ENCODE peak calls at places on chromosomes 13 and 19, in ten cellular contexts. One of them, this sample, is unnamed.

GRCh38 chr13:111630411-111630810 is 310.0 kb downstream of the TEX29 start:
- DNase-seq in epithelial cell of esophagus: no peak
- DNase-seq in PC-3: no peak
- DNase-seq in endodermal cell: peak; percentile 80
- DNase-seq in fibroblast of pulmonary artery: no peak
- DNase-seq in HFF-Myc: no peak
- DNase-seq in left ventricle myocardium inferior: no peak
- DNase-seq in heart right ventricle: no peak
- DNase-seq in WTC11: peak; percentile 52
- DNase-seq in AG10803: no peak
- DNase-seq in this sample: no peak

GRCh38 chr19:56837492-56837891 is 3.0 kb downstream of the PEG3 start:
- DNase-seq in epithelial cell of esophagus: no peak
- DNase-seq in WTC11: no peak
- DNase-seq in fibroblast of pulmonary artery: peak; percentile 22
- DNase-seq in HFF-Myc: no peak
- DNase-seq in left ventricle myocardium inferior: peak; percentile 75
- DNase-seq in heart right ventricle: peak; percentile 76
- DNase-seq in PC-3: peak; percentile 65
- DNase-seq in endodermal cell: no peak
- DNase-seq in AG10803: no peak
- DNase-seq in this sample: no peak

GRCh38 chr19:7349961-7350711 is 1.4 kb downstream of the ARHGEF18 start:
- DNase-seq in fibroblast of pulmonary artery: no peak
- DNase-seq in left ventricle myocardium inferior: no peak
- DNase-seq in epithelial cell of esophagus: no peak
- DNase-seq in PC-3: no peak
- DNase-seq in heart right ventricle: no peak
- DNase-seq in endodermal cell: no peak
- DNase-seq in AG10803: no peak
- DNase-seq in WTC11: no peak
- DNase-seq in HFF-Myc: no peak
- DNase-seq in this sample: no peak

GRCh38 chr13:33188093-33188882 is 97.3 kb downstream of the STARD13 start:
- DNase-seq in left ventricle myocardium inferior: no peak
- DNase-seq in fibroblast of pulmonary artery: peak; percentile 51
- DNase-seq in AG10803: peak; percentile 28
- DNase-seq in epithelial cell of esophagus: no peak
- DNase-seq in endodermal cell: no peak
- DNase-seq in PC-3: peak; percentile 20
- DNase-seq in WTC11: no peak
- DNase-seq in HFF-Myc: no peak
- DNase-seq in heart right ventricle: no peak
- DNase-seq in this sample: no peak

GRCh38 chr13:95628488-95628887 is 16.0 kb downstream of the DZIP1 start:
- DNase-seq in WTC11: no peak
- DNase-seq in heart right ventricle: no peak
- DNase-seq in HFF-Myc: no peak
- DNase-seq in AG10803: no peak
- DNase-seq in PC-3: no peak
- DNase-seq in endodermal cell: no peak
- DNase-seq in epithelial cell of esophagus: no peak
- DNase-seq in fibroblast of pulmonary artery: no peak
- DNase-seq in left ventricle myocardium inferior: no peak
- DNase-seq in this sample: no peak

GRCh38 chr19:53156888-53157287 is 2.0 kb downstream of the ZNF347 start:
- DNase-seq in fibroblast of pulmonary artery: no peak
- DNase-seq in WTC11: no peak
- DNase-seq in HFF-Myc: no peak
- DNase-seq in heart right ventricle: no peak
- DNase-seq in AG10803: no peak
- DNase-seq in endodermal cell: no peak
- DNase-seq in left ventricle myocardium inferior: no peak
- DNase-seq in epithelial cell of esophagus: no peak
- DNase-seq in PC-3: no peak
- DNase-seq in this sample: no peak

GRCh38 chr13:111123649-111124048 is 8.5 kb downstream of the ARHGEF7 start:
- DNase-seq in left ventricle myocardium inferior: no peak
- DNase-seq in PC-3: no peak
- DNase-seq in WTC11: no peak
- DNase-seq in endodermal cell: no peak
- DNase-seq in epithelial cell of esophagus: no peak
- DNase-seq in heart right ventricle: no peak
- DNase-seq in AG10803: no peak
- DNase-seq in fibroblast of pulmonary artery: no peak
- DNase-seq in HFF-Myc: no peak
- DNase-seq in this sample: no peak

GRCh38 chr19:1411255-1412191 is 4.1 kb downstream of the DAZAP1 start:
- DNase-seq in heart right ventricle: peak; percentile 75
- DNase-seq in WTC11: no peak
- DNase-seq in left ventricle myocardium inferior: peak; percentile 80
- DNase-seq in epithelial cell of esophagus: peak; percentile 46
- DNase-seq in endodermal cell: no peak
- DNase-seq in HFF-Myc: no peak
- DNase-seq in PC-3: no peak
- DNase-seq in fibroblast of pulmonary artery: peak; percentile 41
- DNase-seq in AG10803: peak; percentile 74
- DNase-seq in this sample: no peak

GRCh38 chr19:1130801-1131717 is 27.3 kb downstream of the GPX4 start:
- DNase-seq in left ventricle myocardium inferior: no peak
- DNase-seq in epithelial cell of esophagus: no peak
- DNase-seq in fibroblast of pulmonary artery: no peak
- DNase-seq in endodermal cell: no peak
- DNase-seq in heart right ventricle: no peak
- DNase-seq in AG10803: no peak
- DNase-seq in PC-3: no peak
- DNase-seq in WTC11: no peak
- DNase-seq in HFF-Myc: no peak
- DNase-seq in this sample: no peak

GRCh38 chr13:41488124-41488523 is 30.8 kb downstream of the RGCC start:
- DNase-seq in WTC11: no peak
- DNase-seq in left ventricle myocardium inferior: no peak
- DNase-seq in epithelial cell of esophagus: no peak
- DNase-seq in endodermal cell: no peak
- DNase-seq in heart right ventricle: no peak
- DNase-seq in AG10803: no peak
- DNase-seq in PC-3: no peak
- DNase-seq in fibroblast of pulmonary artery: no peak
- DNase-seq in HFF-Myc: no peak
- DNase-seq in this sample: no peak

GRCh38 chr19:5355076-5355475 is 14.5 kb upstream of the PTPRS start:
- DNase-seq in endodermal cell: no peak
- DNase-seq in HFF-Myc: no peak
- DNase-seq in heart right ventricle: no peak
- DNase-seq in PC-3: peak; percentile 33
- DNase-seq in AG10803: no peak
- DNase-seq in epithelial cell of esophagus: no peak
- DNase-seq in fibroblast of pulmonary artery: no peak
- DNase-seq in left ventricle myocardium inferior: no peak
- DNase-seq in WTC11: no peak
- DNase-seq in this sample: no peak
- TF ChIP-seq CTCF in endodermal cell: no peak
- TF ChIP-seq CTCF in HFF-Myc: no peak
- TF ChIP-seq CTCF in heart right ventricle: no peak
- TF ChIP-seq CTCF in PC-3: no peak
- TF ChIP-seq CTCF in AG10803: no peak
- TF ChIP-seq CTCF in epithelial cell of esophagus: no peak
- TF ChIP-seq CTCF in fibroblast of pulmonary artery: no peak
- TF ChIP-seq CTCF in left ventricle myocardium inferior: no peak
- TF ChIP-seq CTCF in WTC11: peak; percentile 1
- TF ChIP-seq CTCF in this sample: no peak

GRCh38 chr13:19152403-19152802 is 29.2 kb downstream of the TUBA3C start:
- DNase-seq in fibroblast of pulmonary artery: no peak
- DNase-seq in WTC11: no peak
- DNase-seq in AG10803: no peak
- DNase-seq in left ventricle myocardium inferior: no peak
- DNase-seq in PC-3: no peak
- DNase-seq in epithelial cell of esophagus: no peak
- DNase-seq in endodermal cell: no peak
- DNase-seq in HFF-Myc: no peak
- DNase-seq in heart right ventricle: no peak
- DNase-seq in this sample: no peak

GRCh38 chr13:19151581-19152263 is 29.9 kb downstream of the TUBA3C start:
- DNase-seq in fibroblast of pulmonary artery: no peak
- DNase-seq in PC-3: no peak
- DNase-seq in WTC11: no peak
- DNase-seq in epithelial cell of esophagus: no peak
- DNase-seq in AG10803: no peak
- DNase-seq in heart right ventricle: no peak
- DNase-seq in HFF-Myc: no peak
- DNase-seq in endodermal cell: no peak
- DNase-seq in left ventricle myocardium inferior: no peak
- DNase-seq in this sample: no peak

GRCh38 chr13:19154843-19155242 is 26.8 kb downstream of the TUBA3C start:
- DNase-seq in epithelial cell of esophagus: no peak
- DNase-seq in WTC11: no peak
- DNase-seq in HFF-Myc: no peak
- DNase-seq in heart right ventricle: no peak
- DNase-seq in endodermal cell: no peak
- DNase-seq in AG10803: no peak
- DNase-seq in left ventricle myocardium inferior: no peak
- DNase-seq in PC-3: no peak
- DNase-seq in fibroblast of pulmonary artery: no peak
- DNase-seq in this sample: no peak

GRCh38 chr13:19155321-19155861 is 26.2 kb downstream of the TUBA3C start:
- DNase-seq in epithelial cell of esophagus: no peak
- DNase-seq in heart right ventricle: no peak
- DNase-seq in fibroblast of pulmonary artery: no peak
- DNase-seq in HFF-Myc: no peak
- DNase-seq in left ventricle myocardium inferior: no peak
- DNase-seq in endodermal cell: no peak
- DNase-seq in AG10803: no peak
- DNase-seq in WTC11: no peak
- DNase-seq in PC-3: no peak
- DNase-seq in this sample: no peak

DNA sequence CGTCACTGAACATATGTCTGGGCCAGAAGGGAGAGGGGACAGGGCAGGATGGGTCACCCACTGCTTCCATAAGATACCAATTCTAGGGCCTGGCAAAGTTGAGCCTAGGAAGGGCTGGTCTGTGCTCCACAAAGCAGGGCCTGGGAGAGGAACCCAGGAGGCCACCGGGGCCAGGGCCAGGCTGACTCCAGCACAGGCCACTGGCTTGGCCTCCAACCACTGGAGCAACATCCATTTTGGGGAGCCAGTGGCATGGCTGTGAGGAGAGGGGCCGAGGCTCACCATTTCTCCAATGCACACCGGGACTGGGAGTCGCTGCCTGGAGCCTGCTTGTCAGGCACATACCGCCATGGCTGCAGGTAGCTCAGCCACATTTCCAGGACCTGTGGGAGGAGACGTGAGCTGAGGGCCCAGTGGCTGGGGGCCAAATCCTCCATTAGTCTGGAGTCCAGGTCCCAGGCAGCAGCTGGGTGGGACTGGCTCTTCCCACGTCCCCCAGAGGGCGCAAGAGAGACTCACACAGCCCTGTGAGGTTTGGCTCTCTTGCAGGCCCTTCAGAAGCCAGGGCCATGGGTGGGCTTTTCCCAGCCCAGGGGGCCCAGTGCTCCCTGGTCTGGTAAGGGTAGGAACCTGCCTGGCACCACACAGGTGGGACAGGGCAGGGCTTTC is 27.7 kb downstream of the TUBA3C start:
- DNase-seq in AG10803: no peak
- DNase-seq in epithelial cell of esophagus: no peak
- DNase-seq in endodermal cell: no peak
- DNase-seq in WTC11: no peak
- DNase-seq in heart right ventricle: no peak
- DNase-seq in HFF-Myc: no peak
- DNase-seq in left ventricle myocardium inferior: no peak
- DNase-seq in PC-3: no peak
- DNase-seq in fibroblast of pulmonary artery: no peak
- DNase-seq in this sample: no peak
- TF ChIP-seq CTCF in AG10803: no peak
- TF ChIP-seq CTCF in epithelial cell of esophagus: no peak
- TF ChIP-seq CTCF in endodermal cell: no peak
- TF ChIP-seq CTCF in WTC11: no peak
- TF ChIP-seq CTCF in heart right ventricle: no peak
- TF ChIP-seq CTCF in HFF-Myc: no peak
- TF ChIP-seq CTCF in left ventricle myocardium inferior: no peak
- TF ChIP-seq CTCF in PC-3: peak; percentile 29
- TF ChIP-seq CTCF in fibroblast of pulmonary artery: no peak
- TF ChIP-seq CTCF in this sample: no peak

GRCh38 chr13:92315265-92315664 is 911.3 kb upstream of the GPC6 start:
- DNase-seq in fibroblast of pulmonary artery: no peak
- DNase-seq in AG10803: no peak
- DNase-seq in PC-3: no peak
- DNase-seq in left ventricle myocardium inferior: no peak
- DNase-seq in endodermal cell: no peak
- DNase-seq in epithelial cell of esophagus: no peak
- DNase-seq in HFF-Myc: no peak
- DNase-seq in heart right ventricle: no peak
- DNase-seq in WTC11: no peak
- DNase-seq in this sample: no peak

GRCh38 chr13:92313382-92313781 is 913.2 kb upstream of the GPC6 start:
- DNase-seq in left ventricle myocardium inferior: no peak
- DNase-seq in PC-3: no peak
- DNase-seq in fibroblast of pulmonary artery: peak; percentile 27
- DNase-seq in WTC11: no peak
- DNase-seq in heart right ventricle: no peak
- DNase-seq in HFF-Myc: no peak
- DNase-seq in endodermal cell: no peak
- DNase-seq in epithelial cell of esophagus: no peak
- DNase-seq in AG10803: no peak
- DNase-seq in this sample: no peak

GRCh38 chr13:92312823-92313222 is 913.8 kb upstream of the GPC6 start:
- DNase-seq in HFF-Myc: no peak
- DNase-seq in fibroblast of pulmonary artery: no peak
- DNase-seq in AG10803: no peak
- DNase-seq in endodermal cell: no peak
- DNase-seq in epithelial cell of esophagus: no peak
- DNase-seq in left ventricle myocardium inferior: no peak
- DNase-seq in WTC11: no peak
- DNase-seq in PC-3: no peak
- DNase-seq in heart right ventricle: no peak
- DNase-seq in this sample: no peak

GRCh38 chr13:92317066-92317465 is 909.5 kb upstream of the GPC6 start:
- DNase-seq in heart right ventricle: no peak
- DNase-seq in PC-3: no peak
- DNase-seq in epithelial cell of esophagus: no peak
- DNase-seq in endodermal cell: no peak
- DNase-seq in HFF-Myc: no peak
- DNase-seq in WTC11: no peak
- DNase-seq in fibroblast of pulmonary artery: peak; percentile 83
- DNase-seq in left ventricle myocardium inferior: no peak
- DNase-seq in AG10803: no peak
- DNase-seq in this sample: no peak

GRCh38 chr13:92316030-92316429 is 910.6 kb upstream of the GPC6 start:
- DNase-seq in left ventricle myocardium inferior: no peak
- DNase-seq in heart right ventricle: no peak
- DNase-seq in epithelial cell of esophagus: no peak
- DNase-seq in AG10803: no peak
- DNase-seq in PC-3: no peak
- DNase-seq in WTC11: no peak
- DNase-seq in fibroblast of pulmonary artery: no peak
- DNase-seq in endodermal cell: no peak
- DNase-seq in HFF-Myc: no peak
- DNase-seq in this sample: no peak
- TF ChIP-seq CTCF in left ventricle myocardium inferior: no peak
- TF ChIP-seq CTCF in heart right ventricle: no peak
- TF ChIP-seq CTCF in epithelial cell of esophagus: no peak
- TF ChIP-seq CTCF in AG10803: no peak
- TF ChIP-seq CTCF in PC-3: no peak
- TF ChIP-seq CTCF in WTC11: no peak
- TF ChIP-seq CTCF in fibroblast of pulmonary artery: no peak
- TF ChIP-seq CTCF in endodermal cell: no peak
- TF ChIP-seq CTCF in HFF-Myc: no peak
- TF ChIP-seq CTCF in this sample: no peak

GRCh38 chr13:78030351-78030750 is 111.7 kb upstream of the EDNRB start:
- DNase-seq in PC-3: no peak
- DNase-seq in epithelial cell of esophagus: no peak
- DNase-seq in WTC11: no peak
- DNase-seq in HFF-Myc: no peak
- DNase-seq in endodermal cell: no peak
- DNase-seq in left ventricle myocardium inferior: no peak
- DNase-seq in fibroblast of pulmonary artery: no peak
- DNase-seq in heart right ventricle: no peak
- DNase-seq in AG10803: no peak
- DNase-seq in this sample: no peak
- TF ChIP-seq CTCF in PC-3: no peak
- TF ChIP-seq CTCF in epithelial cell of esophagus: no peak
- TF ChIP-seq CTCF in WTC11: no peak
- TF ChIP-seq CTCF in HFF-Myc: no peak
- TF ChIP-seq CTCF in endodermal cell: no peak
- TF ChIP-seq CTCF in left ventricle myocardium inferior: no peak
- TF ChIP-seq CTCF in fibroblast of pulmonary artery: no peak
- TF ChIP-seq CTCF in heart right ventricle: no peak
- TF ChIP-seq CTCF in AG10803: no peak
- TF ChIP-seq CTCF in this sample: no peak